ENCODE peak calls at places on chromosomes 5 and 9, in six cellular contexts. N is body of pancreas, U is A549, J is sigmoid colon, K is tibial nerve, L is uterus. T is an unnamed sample.

GRCh38 chr5:150350524-150351344 is 6.8 kb upstream of the TCOF1 start:
- DNase-seq in U (peak; percentile 84), N (peak; percentile 75), L (peak; percentile 61), K (peak; percentile 83), J (peak; percentile 74), T (peak; percentile 56)

GRCh38 chr5:91369480-91369879 is 13.6 kb downstream of the ARRDC3 start:
- DNase-seq in N (no peak), J (no peak), L (no peak), U (no peak), K (no peak), T (no peak)

GRCh38 chr9:83238871-83239624 is 176.1 kb upstream of the RASEF start:
- DNase-seq in K (peak; percentile 50), N (peak; percentile 59), L (no peak), J (no peak), U (no peak), T (no peak)

GRCh38 chr9:97983524-97984187 is 515 bp downstream of the ANP32B start:
- DNase-seq in L (no peak), N (peak; percentile 48), J (peak; percentile 80), U (peak; percentile 46), K (peak; percentile 45), T (peak; percentile 71)

GRCh38 chr5:141567513-141568117 is 51.2 kb downstream of the DIAPH1 start:
- DNase-seq in K (no peak), L (no peak), N (no peak), J (no peak), U (no peak), T (peak; percentile 46)

GRCh38 chr9:127535834-127536233 is 76.2 kb upstream of the STXBP1 start:
- DNase-seq in N (no peak), U (no peak), L (peak; percentile 56), K (no peak), J (no peak), T (no peak)

GRCh38 chr5:74693176-74693575 is 8.1 kb downstream of the HEXB start:
- DNase-seq in L (no peak), K (no peak), U (no peak), J (no peak), N (no peak), T (no peak)

GRCh38 chr9:126523621-126524111 is 90.1 kb upstream of the LMX1B start:
- DNase-seq in J (peak; percentile 68), L (no peak), N (peak; percentile 26), K (peak; percentile 41), U (no peak), T (no peak)

GRCh38 chr5:141882594-141883183 is 4.5 kb upstream of the PCDH1 start:
- DNase-seq in K (no peak), N (no peak), U (no peak), L (no peak), J (no peak), T (no peak)

GRCh38 chr9:129656795-129657390 is 8.6 kb upstream of the PRRX2 start:
- DNase-seq in N (no peak), J (no peak), K (no peak), U (peak; percentile 83), L (no peak), T (no peak)

GRCh38 chr5:11251242-11251641 is 490.2 kb upstream of the DAP start:
- DNase-seq in K (no peak), U (no peak), J (no peak), L (no peak), N (no peak), T (no peak)

GRCh38 chr5:53892236-53892635 is 331.8 kb downstream of the NDUFS4 start:
- DNase-seq in N (no peak), L (no peak), U (no peak), K (no peak), J (no peak), T (no peak)

GRCh38 chr9:136400038-136400834 is at the start of gene SNAPC4:
- DNase-seq in J (peak; percentile 91), K (peak; percentile 66), N (peak; percentile 86), L (peak; percentile 74), U (peak; percentile 80), T (peak; percentile 95)
- TF ChIP-seq POLR2A in J (peak; percentile 12), K (peak; percentile 27), N (peak; percentile 61), L (peak; percentile 66), U (peak; percentile 92), T (peak; percentile 53)

DNA sequence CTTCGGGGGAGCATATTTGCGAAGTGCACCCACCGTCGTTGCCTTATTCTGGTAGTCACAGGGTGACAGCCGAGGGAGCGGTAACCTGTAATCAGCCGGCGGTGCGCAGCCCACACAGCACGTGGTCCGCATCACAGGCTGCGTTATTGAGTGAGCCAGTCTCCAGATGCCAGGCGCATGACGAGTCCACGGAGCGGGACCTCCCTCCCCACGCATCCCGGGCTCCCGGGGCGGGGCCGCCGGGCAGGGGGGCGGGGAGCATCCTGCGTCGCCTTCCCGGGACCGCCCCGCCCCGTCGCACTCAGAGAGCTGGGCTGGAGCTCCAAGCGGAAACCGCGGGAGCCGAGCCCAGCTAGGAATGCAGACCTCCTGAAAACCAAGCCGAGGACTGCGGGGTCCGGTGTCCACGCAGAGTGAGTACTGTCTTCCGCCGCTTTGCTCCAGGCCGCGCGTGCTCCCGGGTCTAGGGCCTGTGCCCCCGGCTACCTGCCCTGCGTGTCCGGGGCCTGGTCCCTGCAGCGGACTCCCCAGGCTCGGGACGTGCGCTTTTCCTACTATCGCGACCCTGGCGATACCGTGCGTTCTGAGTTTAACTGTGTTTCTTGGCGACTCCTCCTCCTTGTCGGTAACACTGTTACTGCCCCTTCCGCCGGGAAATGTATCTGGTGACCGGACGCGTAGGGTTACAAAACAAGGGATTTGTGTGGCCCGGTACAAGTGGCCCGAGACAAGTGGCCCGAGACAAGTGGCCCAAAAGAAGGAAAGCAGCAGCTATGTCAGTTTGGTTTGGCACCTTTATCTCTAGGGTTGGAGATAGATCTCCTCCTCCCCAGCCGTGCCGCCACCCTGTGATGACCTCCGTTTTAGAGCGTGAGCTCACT is 40.6 kb downstream of the CAST start:
- DNase-seq in U (peak; percentile 94), L (peak; percentile 96), K (peak; percentile 87), J (peak; percentile 98), N (peak; percentile 94), T (peak; percentile 91)
- TF ChIP-seq POLR2A in U (no peak), L (peak; percentile 78), K (peak; percentile 79), J (peak; percentile 71), N (peak; percentile 78), T (peak; percentile 67)

GRCh38 chr9:136405481-136405880 is 4.9 kb downstream of the ENTR1 start:
- DNase-seq in U (no peak), K (no peak), N (no peak), J (no peak), L (no peak), T (no peak)

GRCh38 chr9:136402067-136402466 is 2.1 kb upstream of the SNAPC4 start:
- DNase-seq in L (no peak), J (no peak), N (no peak), U (no peak), K (no peak), T (no peak)

GRCh38 chr9:136404801-136405136 is 4.8 kb upstream of the SNAPC4 start:
- DNase-seq in N (no peak), L (no peak), J (no peak), U (no peak), K (no peak), T (no peak)

GRCh38 chr9:136403915-136404800 is 4.2 kb upstream of the SNAPC4 start:
- DNase-seq in K (no peak), U (no peak), N (no peak), J (no peak), L (no peak), T (no peak)

DNA sequence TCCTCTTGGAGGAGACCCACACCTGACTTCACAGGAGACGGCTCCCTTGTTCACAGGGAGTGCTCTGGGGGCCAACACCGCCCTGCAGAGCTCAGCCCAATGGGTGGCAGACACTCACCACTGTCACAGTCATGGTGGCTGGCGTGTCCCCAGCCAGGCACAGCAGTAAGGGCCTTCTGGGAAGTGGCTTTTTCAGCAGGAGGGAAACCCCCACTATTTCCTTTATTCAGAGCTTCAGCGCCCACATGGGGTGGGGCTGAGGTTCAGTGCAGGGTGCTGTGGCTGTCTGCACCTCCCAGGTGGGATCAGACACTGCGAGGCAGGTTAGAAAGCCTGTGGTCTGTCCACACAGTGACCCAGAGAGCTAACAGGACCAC is 3.6 kb upstream of the SNAPC4 start:
- DNase-seq in J (no peak), U (no peak), L (no peak), N (no peak), K (no peak), T (no peak)
- TF ChIP-seq POLR2A in J (no peak), U (no peak), L (no peak), N (no peak), K (no peak), T (no peak)

GRCh38 chr5:95822038-95822407 is 503 bp downstream of the GLRX start:
- DNase-seq in U (peak; percentile 57), J (peak; percentile 85), N (peak; percentile 56), L (peak; percentile 57), K (peak; percentile 42), T (peak; percentile 74)
- TF ChIP-seq POLR2A in U (no peak), J (no peak), N (no peak), L (no peak), K (no peak), T (no peak)

DNA sequence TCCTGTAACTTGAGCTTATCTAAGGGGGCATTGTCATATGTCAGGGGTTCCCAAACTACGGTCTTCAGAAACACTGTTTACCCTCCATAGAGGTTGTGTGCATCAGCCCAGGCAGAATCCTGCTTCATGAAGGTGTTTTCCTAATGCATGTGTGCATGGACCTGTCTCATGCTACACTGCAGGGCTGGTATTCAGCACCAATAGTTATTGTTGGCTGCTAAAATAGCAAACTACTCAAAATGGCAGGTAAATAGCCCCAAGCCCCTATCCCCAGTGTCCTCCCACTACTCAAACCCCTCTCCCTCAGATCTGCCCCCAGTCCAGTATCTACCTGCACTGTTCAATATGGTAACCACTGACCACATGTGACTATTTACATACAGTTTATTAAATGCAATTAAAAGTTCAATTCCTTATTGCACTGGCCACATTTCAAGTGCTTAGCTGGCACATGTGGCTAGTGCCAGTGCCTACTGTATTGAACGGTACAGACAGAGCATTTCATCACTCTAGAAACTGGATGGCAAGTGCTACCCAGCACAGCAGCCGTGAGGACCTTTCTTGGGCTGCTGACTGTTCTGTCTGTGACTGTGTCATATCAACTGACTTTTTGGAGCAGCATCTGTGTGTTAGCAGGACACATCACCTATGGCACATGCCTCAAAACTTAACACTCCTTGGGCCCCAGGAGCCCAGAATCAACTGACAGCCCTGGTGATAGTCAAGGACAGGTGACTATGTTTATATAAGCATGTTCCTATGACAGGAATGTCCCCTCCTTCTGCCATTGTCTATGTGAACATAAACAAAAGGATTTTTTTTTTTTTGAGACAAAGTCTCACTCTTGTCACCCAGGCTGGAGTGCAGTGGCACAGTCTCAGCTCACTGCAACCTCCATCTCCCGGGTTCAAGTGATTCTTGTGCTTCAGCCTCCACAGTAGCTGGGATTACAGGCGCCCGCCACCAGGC is 9.0 kb downstream of the IRF1 start:
- DNase-seq in L (no peak), K (no peak), J (peak; percentile 32), U (no peak), N (no peak), T (no peak)
- TF ChIP-seq POLR2A in L (no peak), K (no peak), J (no peak), U (no peak), N (no peak), T (no peak)

DNA sequence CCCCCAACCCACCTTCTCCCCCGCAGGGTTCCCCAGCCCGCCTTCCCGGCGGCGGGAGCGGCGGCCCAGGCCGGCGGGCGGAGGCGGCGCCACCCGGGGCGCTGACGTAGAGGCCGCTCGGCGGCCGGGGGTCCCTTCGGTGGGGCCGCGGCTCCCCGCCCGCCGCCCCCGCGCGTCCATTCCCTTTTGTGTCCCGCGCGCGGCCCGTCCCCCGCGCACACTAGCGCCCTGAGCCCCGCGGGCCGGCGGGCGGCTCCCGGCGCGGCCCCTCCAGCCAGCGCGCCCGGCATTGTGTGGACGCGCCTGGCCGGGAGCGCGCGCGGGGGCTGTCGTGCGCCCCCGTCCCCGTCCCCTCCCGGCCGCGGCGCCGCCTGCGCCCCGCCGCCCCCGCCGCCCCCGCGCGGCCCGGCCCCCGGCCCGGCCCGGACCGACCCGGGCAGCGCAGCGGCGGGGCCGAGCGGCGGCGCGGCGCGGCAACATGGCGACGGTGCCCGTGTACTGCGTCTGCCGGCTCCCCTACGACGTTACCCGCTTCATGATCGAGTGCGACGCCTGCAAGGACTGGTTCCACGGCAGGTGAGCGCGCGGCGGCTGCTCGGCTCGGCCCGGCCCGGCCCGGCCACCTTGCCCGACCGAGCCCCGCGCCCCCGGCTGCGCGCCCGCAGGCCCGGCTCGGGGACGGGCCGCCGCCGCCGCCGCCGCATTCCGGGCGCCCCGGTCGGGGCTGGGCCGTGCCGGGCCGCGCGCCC is at the start of gene PHF2:
- DNase-seq in U (peak; percentile 47), N (no peak), J (no peak), L (no peak), K (no peak), T (peak; percentile 60)
- TF ChIP-seq POLR2A in U (peak; percentile 26), N (no peak), J (no peak), L (peak; percentile 57), K (peak; percentile 43), T (no peak)

T was measured in erythroblast.